ENCODE peak calls at places on chromosomes 6 and 20, in four cellular contexts. F is H1, L is HepG2, M is K562. E is an unnamed sample.

GRCh38 chr6:167906899-167907298 is 80.2 kb downstream of the AFDN start:
- DNase-seq in L (no peak), M (no peak), F (no peak), E (no peak)

GRCh38 chr6:1267057-1267732 is 44.7 kb upstream of the FOXQ1 start:
- DNase-seq in M (no peak), F (no peak), L (peak), E (no peak)

GRCh38 chr20:14062786-14063185 is 67.5 kb downstream of the MACROD2 start:
- DNase-seq in M (no peak), F (no peak), L (no peak), E (no peak)

GRCh38 chr20:37316116-37316774 is 26.8 kb downstream of the MANBAL start:
- DNase-seq in L (no peak), M (no peak), F (no peak), E (peak)

GRCh38 chr20:36848078-36848660 is 27.8 kb upstream of the TLDC2 start:
- DNase-seq in L (no peak), M (no peak), F (no peak), E (no peak)

GRCh38 chr6:6085928-6086668 is 79.4 kb upstream of the NRN1 start:
- DNase-seq in M (no peak), F (no peak), L (no peak), E (no peak)

GRCh38 chr6:42104095-42104806 is 38.2 kb downstream of the C6orf132 start:
- DNase-seq in M (peak), L (peak), F (peak), E (peak)

GRCh38 chr6:3848380-3848779 is 793 bp upstream of the FAM50B start:
- DNase-seq in M (no peak), L (no peak), F (no peak), E (no peak)

GRCh38 chr6:118542184-118542952 is 5.7 kb upstream of the PLN start:
- DNase-seq in M (no peak), F (no peak), L (no peak), E (no peak)

GRCh38 chr6:56951049-56951816 is 3.7 kb upstream of the BEND6 start:
- DNase-seq in L (no peak), M (no peak), F (no peak), E (no peak)

GRCh38 chr20:54267510-54268003 is 59.7 kb downstream of the PFDN4 start:
- DNase-seq in L (peak), F (peak), M (no peak), E (no peak)

GRCh38 chr6:467671-468082 is 76.1 kb downstream of the IRF4 start:
- DNase-seq in F (no peak), L (no peak), M (no peak), E (no peak)

GRCh38 chr20:62280303-62280702 is 22.5 kb upstream of the ADRM1 start:
- DNase-seq in F (no peak), M (no peak), L (no peak), E (no peak)

GRCh38 chr6:53718597-53719460 is 53.3 kb upstream of the KLHL31 start:
- DNase-seq in L (peak), M (peak), F (no peak), E (peak)

GRCh38 chr6:73290435-73290834 is 27.4 kb upstream of the KHDC1 start:
- DNase-seq in F (no peak), L (no peak), M (no peak), E (no peak)

GRCh38 chr6:845581-845980 is 152.6 kb upstream of the EXOC2 start:
- DNase-seq in M (no peak), F (no peak), L (no peak), E (no peak)

GRCh38 chr20:62134735-62135231 is 8.4 kb downstream of the PSMA7 start:
- DNase-seq in L (peak), M (no peak), F (no peak), E (no peak)

GRCh38 chr6:41690541-41691330 is 44.7 kb downstream of the TFEB start:
- DNase-seq in L (no peak), M (no peak), F (no peak), E (no peak)

GRCh38 chr6:125258651-125259353 is 43.0 kb downstream of the HDDC2 start:
- DNase-seq in F (no peak), M (no peak), L (no peak), E (no peak)

DNA sequence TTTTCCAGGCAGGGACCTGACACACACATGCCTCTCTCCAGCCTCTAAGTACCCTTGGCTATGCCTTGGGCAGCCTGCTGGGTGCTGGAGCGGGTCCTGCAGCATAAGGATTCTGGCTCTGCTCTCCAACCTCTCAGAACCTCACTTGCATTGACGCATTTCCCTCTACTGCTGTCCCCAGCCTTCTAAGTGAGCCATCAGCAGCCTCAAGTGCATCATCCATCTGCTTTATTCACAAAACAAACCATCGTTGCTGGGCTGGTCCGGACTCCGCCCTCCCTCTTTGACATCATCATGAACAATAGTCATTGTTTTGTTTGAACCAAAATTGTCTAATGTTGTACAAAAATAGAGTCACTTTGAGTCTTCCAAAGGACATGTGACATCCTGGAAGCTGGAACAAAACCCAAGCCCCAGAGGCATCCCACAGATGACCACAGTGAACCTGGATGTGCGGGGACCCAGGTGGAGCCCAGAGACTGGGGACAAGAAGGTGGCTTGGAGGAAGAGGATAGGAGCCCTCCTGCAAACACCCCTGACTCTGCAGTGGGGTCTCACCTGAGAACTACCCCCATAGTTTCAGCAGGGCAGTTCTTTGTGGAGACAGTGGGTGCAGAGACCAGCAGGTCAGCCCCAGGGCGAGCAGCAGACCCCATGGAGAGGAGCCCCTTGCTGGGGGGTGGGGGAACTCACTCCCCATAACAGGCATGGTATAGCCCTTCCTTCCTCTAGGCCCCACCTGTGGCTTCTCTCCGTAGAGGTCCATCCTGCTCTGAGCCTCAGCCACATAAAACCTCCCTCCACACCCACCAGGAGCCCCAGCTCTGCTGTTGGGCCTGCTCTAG is 230.1 kb downstream of the SYNDIG1 start:
- DNase-seq in M (no peak), L (no peak), F (no peak), E (no peak)
- TF ChIP-seq TAF1 in M (no peak), L (no peak), F (no peak), E (no peak)

GRCh38 chr6:32187009-32187709 is 2.8 kb downstream of the PBX2 start:
- DNase-seq in L (no peak), F (no peak), M (no peak), E (no peak)
- TF ChIP-seq POLR2AphosphoS5 in L (no peak), F (no peak), M (no peak), E (no peak)

GRCh38 chr20:3577366-3577765 is 85.8 kb downstream of the GFRA4 start:
- DNase-seq in M (no peak), L (no peak), F (no peak), E (no peak)

GRCh38 chr20:3580412-3580811 is 82.8 kb downstream of the GFRA4 start:
- DNase-seq in F (no peak), M (no peak), L (no peak), E (no peak)

GRCh38 chr20:3572151-3572550 is 91.0 kb downstream of the GFRA4 start:
- DNase-seq in F (no peak), M (no peak), L (no peak), E (no peak)

DNA sequence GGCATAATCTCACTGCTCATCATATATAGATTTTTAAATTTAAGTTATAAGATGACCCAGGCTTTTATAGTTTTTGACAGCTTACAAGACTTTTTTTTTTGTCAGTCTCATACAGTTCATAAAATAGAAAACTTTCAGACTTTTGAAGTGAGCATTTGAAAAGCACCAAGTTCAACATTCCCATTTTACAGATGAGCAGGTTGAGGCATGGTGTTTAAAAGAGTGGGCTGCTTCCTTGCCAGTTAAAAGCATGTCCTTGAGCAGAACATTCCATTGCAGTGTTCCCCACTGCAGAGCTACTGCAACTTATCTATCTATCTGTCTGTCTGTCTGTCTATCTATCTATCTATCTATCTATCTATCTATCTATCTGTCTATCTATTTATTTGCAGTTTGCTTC is 86.8 kb downstream of the GFRA4 start:
- DNase-seq in M (no peak), F (no peak), L (no peak), E (no peak)
- TF ChIP-seq POLR2A in M (no peak), F (no peak), L (no peak), E (no peak)

DNA sequence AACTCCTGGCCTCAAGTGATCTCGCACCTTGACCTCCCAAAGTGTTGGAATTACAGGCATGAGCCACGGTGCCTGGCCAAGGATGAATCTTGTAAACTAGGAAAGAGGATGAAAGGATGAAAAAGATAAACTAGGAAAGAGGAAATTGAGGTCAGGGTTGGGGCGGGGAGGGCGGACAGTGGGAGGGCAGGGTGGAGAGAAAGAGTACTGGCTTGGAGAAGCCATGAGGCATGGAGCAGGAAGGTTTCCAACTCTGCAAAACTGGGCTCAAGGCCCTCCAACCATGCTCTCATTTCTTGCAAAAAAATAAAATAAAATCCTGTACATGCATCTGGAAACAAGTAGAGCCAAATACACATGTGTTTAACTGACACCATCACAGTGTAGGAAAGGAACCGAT is 256.6 kb upstream of the SGK1 start:
- DNase-seq in L (no peak), M (no peak), F (no peak), E (no peak)
- TF ChIP-seq TAF1 in L (no peak), M (no peak), F (no peak), E (no peak)

GRCh38 chr20:50191065-50191565 is 485 bp downstream of the CEBPB start:
- DNase-seq in F (no peak), L (no peak), M (peak), E (no peak)

GRCh38 chr20:50191566-50192363 is 1.1 kb downstream of the CEBPB start:
- DNase-seq in F (no peak), L (peak), M (peak), E (peak)

GRCh38 chr20:50193851-50194830 is 3.5 kb downstream of the CEBPB start:
- DNase-seq in L (no peak), M (no peak), F (no peak), E (no peak)

GRCh38 chr20:50193169-50193850 is 2.7 kb downstream of the CEBPB start:
- DNase-seq in L (no peak), F (no peak), M (peak), E (no peak)

DNA sequence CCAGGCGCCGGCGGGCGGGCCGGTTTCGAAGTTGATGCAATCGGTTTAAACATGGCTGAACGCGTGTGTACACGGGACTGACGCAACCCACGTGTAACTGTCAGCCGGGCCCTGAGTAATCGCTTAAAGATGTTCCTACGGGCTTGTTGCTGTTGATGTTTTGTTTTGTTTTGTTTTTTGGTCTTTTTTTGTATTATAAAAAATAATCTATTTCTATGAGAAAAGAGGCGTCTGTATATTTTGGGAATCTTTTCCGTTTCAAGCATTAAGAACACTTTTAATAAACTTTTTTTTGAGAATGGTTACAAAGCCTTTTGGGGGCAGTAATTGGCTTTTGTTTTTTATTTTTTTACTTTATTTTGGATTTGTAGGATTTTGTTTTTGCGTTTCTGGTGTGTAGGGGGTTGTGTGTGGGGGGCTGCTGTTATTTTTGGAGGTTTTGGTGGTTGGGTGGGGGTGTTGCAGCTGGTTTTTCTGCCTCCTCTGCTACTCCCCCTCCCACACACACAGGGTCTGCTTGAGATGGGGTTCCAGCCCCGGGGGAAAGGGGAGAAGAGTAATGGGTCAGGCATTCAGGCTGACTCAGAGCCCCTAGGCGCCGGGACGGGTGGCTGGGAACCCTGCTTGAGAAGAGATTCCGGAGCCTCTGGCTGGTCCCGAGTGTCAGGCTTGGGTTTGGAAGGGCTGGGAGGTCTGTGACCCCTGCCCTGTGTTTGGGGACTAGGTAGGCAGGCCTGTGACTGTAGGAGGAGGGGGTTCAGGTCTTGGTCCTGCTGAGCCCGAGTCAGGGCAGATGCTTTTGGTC is 1.9 kb downstream of the CEBPB start:
- DNase-seq in F (no peak), M (peak), L (peak), E (peak)
- TF ChIP-seq POLR2AphosphoS5 in F (no peak), M (peak), L (peak), E (no peak)

GRCh38 chr20:46688151-46689081 is 828 bp downstream of the TP53RK start:
- DNase-seq in F (no peak), L (no peak), M (no peak), E (no peak)

GRCh38 chr20:46690219-46691111 is 1.2 kb upstream of the TP53RK start:
- DNase-seq in F (no peak), L (no peak), M (no peak), E (no peak)

GRCh38 chr20:46689754-46690085 is 476 bp upstream of the TP53RK start:
- DNase-seq in M (no peak), F (no peak), L (no peak), E (no peak)

GRCh38 chr20:46683939-46684750 is 5.1 kb downstream of the TP53RK start:
- DNase-seq in F (no peak), L (no peak), M (peak), E (no peak)

GRCh38 chr20:46689082-46689753 is at the start of gene TP53RK:
- DNase-seq in F (peak), L (peak), M (peak), E (peak)
- TF ChIP-seq POLR2A in F (peak), L (peak), M (peak), E (peak)

GRCh38 chr20:7829031-7829430 is 111.2 kb downstream of the HAO1 start:
- DNase-seq in M (no peak), L (no peak), F (no peak), E (no peak)

GRCh38 chr20:7828437-7828836 is 111.8 kb downstream of the HAO1 start:
- DNase-seq in F (no peak), L (no peak), M (no peak), E (no peak)

DNA sequence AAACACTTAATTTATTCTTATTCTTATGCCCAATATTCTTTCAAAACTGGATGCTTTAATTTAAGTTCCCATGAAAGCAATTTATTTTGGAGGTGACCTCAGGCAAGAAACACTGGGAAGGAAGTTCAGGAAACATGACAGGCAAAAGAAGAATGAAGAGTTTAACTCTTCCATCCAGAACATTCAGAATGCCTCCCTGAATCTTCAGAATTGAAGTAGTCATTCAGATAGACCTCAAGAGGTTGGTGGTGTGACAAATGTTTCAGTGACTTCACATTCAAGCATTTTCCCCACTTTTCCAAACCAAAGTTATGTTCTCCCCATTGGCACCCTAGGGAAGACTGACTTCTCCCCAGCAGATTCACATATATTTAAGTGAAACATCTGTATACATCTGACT is 110.5 kb downstream of the HAO1 start:
- DNase-seq in M (no peak), L (no peak), F (no peak), E (no peak)
- TF ChIP-seq TAF1 in M (no peak), L (no peak), F (no peak), E (no peak)

GRCh38 chr6:148508401-148509151 is 165.9 kb downstream of the SASH1 start:
- DNase-seq in L (no peak), M (no peak), F (no peak), E (no peak)
- TF ChIP-seq POLR2AphosphoS5 in L (no peak), M (no peak), F (no peak), E (no peak)

GRCh38 chr6:49462927-49463611 is at the start of the genes CENPQ and MMUT:
- DNase-seq in M (peak), F (peak), L (peak), E (peak)
- TF ChIP-seq POLR2A in M (peak), F (peak), L (peak), E (peak)

DNA sequence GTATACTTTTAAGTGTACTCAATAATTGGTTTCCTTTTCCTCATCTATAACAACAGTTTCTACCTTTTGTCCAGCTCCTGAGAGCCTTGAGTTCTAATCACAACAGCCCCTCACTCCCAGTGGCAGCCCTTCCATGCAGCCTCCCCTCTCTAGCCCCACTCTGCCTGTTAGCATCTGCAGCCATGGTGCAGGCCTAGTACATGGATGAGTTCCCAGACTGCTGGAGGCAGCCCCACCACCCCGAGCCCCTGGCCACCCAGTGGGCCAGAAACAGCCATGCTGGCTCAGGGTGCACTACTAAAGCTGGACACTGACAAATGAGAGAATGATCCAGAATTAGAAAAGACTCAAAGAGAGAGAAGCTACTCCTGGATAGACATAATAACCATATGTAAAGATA is 9.7 kb upstream of the LPIN3 start:
- DNase-seq in F (no peak), L (no peak), M (no peak), E (no peak)
- TF ChIP-seq TAF1 in F (no peak), L (no peak), M (no peak), E (no peak)